ENCODE peak calls at places on chromosomes 5 and 9, in five cellular contexts. M is BJ, B is spleen, F is cardiac muscle cell, P is ovary. A is an unnamed sample.
A peak's percentile ranks its signal among the peaks of the same experiment; 100 is the strongest.

GRCh38 chr9:137023583-137023991 is 4.5 kb downstream of the ABCA2 start:
- DNase-seq in M (no peak), B (no peak), F (no peak), P (no peak), A (no peak)

GRCh38 chr9:131323629-131324028 is 34.1 kb downstream of the PLPP7 start:
- DNase-seq in M (no peak), B (peak; percentile 40), F (no peak), P (no peak), A (no peak)

GRCh38 chr5:127574852-127575679 is 57.6 kb downstream of the PRRC1 start:
- DNase-seq in M (no peak), B (no peak), F (no peak), P (no peak), A (no peak)

GRCh38 chr9:11335011-11335410 is 722.2 kb upstream of the PTPRD start:
- DNase-seq in M (no peak), B (no peak), F (no peak), P (no peak), A (no peak)

GRCh38 chr9:97987490-97987889 is 4.3 kb downstream of the ANP32B start:
- DNase-seq in M (no peak), B (no peak), F (no peak), P (no peak), A (no peak)

GRCh38 chr5:41598011-41598410 is 87.6 kb upstream of the PLCXD3 start:
- DNase-seq in M (peak; percentile 8), B (no peak), F (peak; percentile 34), P (no peak), A (no peak)

GRCh38 chr9:70419546-70420266 is 5.2 kb upstream of the KLF9 start:
- DNase-seq in M (peak; percentile 80), B (peak; percentile 99), F (peak; percentile 69), P (peak; percentile 98), A (peak; percentile 76)

GRCh38 chr5:142110046-142110531 is 1.5 kb downstream of the NDFIP1 start:
- DNase-seq in M (no peak), B (no peak), F (no peak), P (no peak), A (peak; percentile 5)

GRCh38 chr5:80054682-80055081 is 19.5 kb downstream of the THBS4 start:
- DNase-seq in M (no peak), B (no peak), F (no peak), P (no peak), A (no peak)

GRCh38 chr9:93083592-93084470 is 12.2 kb upstream of the CARD19 start:
- DNase-seq in M (no peak), B (peak; percentile 53), F (no peak), P (peak; percentile 22), A (no peak)

GRCh38 chr5:159341914-159342313 is 11.6 kb upstream of the IL12B start:
- DNase-seq in M (peak; percentile 50), B (peak; percentile 81), F (peak; percentile 45), P (no peak), A (no peak)

GRCh38 chr9:71249729-71250317 is 128.4 kb upstream of the TRPM3 start:
- DNase-seq in M (peak; percentile 19), B (no peak), F (peak; percentile 75), P (no peak), A (peak; percentile 20)

GRCh38 chr5:78907255-78907886 is 77.7 kb downstream of the ARSB start:
- DNase-seq in M (peak; percentile 79), B (no peak), F (no peak), P (no peak), A (no peak)

GRCh38 chr9:91245432-91246313 is 116.0 kb downstream of the AUH start:
- DNase-seq in M (no peak), B (no peak), F (no peak), P (no peak), A (no peak)

GRCh38 chr9:99948896-99949295 is 42.4 kb downstream of the STX17 start:
- DNase-seq in M (no peak), B (no peak), F (no peak), P (no peak), A (no peak)

GRCh38 chr5:3518057-3518456 is 77.6 kb upstream of the IRX1 start:
- DNase-seq in M (no peak), B (no peak), F (no peak), P (no peak), A (no peak)

GRCh38 chr9:117411547-117411946 is 3.3 kb downstream of the ASTN2 start:
- DNase-seq in M (no peak), B (no peak), F (peak; percentile 72), P (no peak), A (peak; percentile 70)

GRCh38 chr5:107284822-107285510 is 385.8 kb downstream of the EFNA5 start:
- DNase-seq in M (no peak), B (no peak), F (no peak), P (no peak), A (no peak)

GRCh38 chr9:130626249-130626982 is 38.0 kb upstream of the PRDM12 start:
- DNase-seq in M (no peak), B (no peak), F (peak; percentile 29), P (no peak), A (peak; percentile 47)

GRCh38 chr9:113570106-113570505 is 106.6 kb downstream of the RGS3 start:
- DNase-seq in M (no peak), B (peak; percentile 29), F (no peak), P (peak; percentile 19), A (no peak)

GRCh38 chr5:17256839-17257238 is 39.4 kb downstream of the BASP1 start:
- DNase-seq in M (no peak), B (no peak), F (no peak), P (no peak), A (no peak)

GRCh38 chr9:121498150-121498486 is 1.5 kb downstream of the GGTA1 start:
- DNase-seq in M (no peak), B (no peak), F (peak; percentile 79), P (peak; percentile 42), A (peak; percentile 63)

GRCh38 chr5:171954721-171955120 is 51.7 kb downstream of the FBXW11 start:
- DNase-seq in M (no peak), B (no peak), F (no peak), P (no peak), A (no peak)

GRCh38 chr9:123478967-123479602 is 123.1 kb downstream of the CRB2 start:
- DNase-seq in M (no peak), B (peak; percentile 17), F (peak; percentile 77), P (no peak), A (no peak)

GRCh38 chr5:1785984-1786383 is 13.7 kb downstream of the MRPL36 start:
- DNase-seq in M (no peak), B (peak; percentile 61), F (no peak), P (peak; percentile 26), A (no peak)

GRCh38 chr9:88742483-88742882 is 207.5 kb downstream of the NXNL2 start:
- DNase-seq in M (peak; percentile 61), B (no peak), F (no peak), P (no peak), A (no peak)

DNA sequence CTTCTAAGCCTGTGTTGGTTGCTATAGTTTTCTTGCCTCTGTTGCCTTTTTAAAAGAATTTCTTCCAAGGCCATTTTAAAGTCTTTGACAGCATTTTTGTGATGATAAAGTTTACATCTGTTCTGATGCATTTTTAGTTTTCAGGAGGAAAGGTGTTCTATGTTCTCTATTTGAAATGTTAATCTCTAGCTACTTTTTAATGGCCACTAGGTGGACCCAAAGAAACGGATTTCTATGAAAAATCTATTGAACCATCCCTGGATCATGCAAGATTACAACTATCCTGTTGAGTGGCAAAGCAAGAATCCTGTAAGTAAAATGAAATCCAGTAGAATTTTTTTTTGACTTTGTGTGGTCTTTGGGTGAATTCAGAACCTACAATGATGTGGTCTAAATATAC is 60.2 kb downstream of the MELK start:
- DNase-seq in M (no peak), B (no peak), F (peak; percentile 21), P (no peak), A (no peak)
- TF ChIP-seq CTCF in M (peak; percentile 63), B (peak; percentile 39), F (peak; percentile 62), P (peak; percentile 43), A (peak; percentile 50)

GRCh38 chr5:10501554-10502075 is 59.9 kb downstream of the ROPN1L start:
- DNase-seq in M (no peak), B (peak; percentile 65), F (no peak), P (no peak), A (no peak)

GRCh38 chr5:10500669-10501068 is 59.0 kb downstream of the ROPN1L start:
- DNase-seq in M (no peak), B (no peak), F (no peak), P (no peak), A (no peak)

GRCh38 chr5:10499776-10500175 is 58.1 kb downstream of the ROPN1L start:
- DNase-seq in M (no peak), B (no peak), F (no peak), P (no peak), A (no peak)

GRCh38 chr5:10499066-10499465 is 57.4 kb downstream of the ROPN1L start:
- DNase-seq in M (no peak), B (peak; percentile 33), F (no peak), P (no peak), A (no peak)

DNA sequence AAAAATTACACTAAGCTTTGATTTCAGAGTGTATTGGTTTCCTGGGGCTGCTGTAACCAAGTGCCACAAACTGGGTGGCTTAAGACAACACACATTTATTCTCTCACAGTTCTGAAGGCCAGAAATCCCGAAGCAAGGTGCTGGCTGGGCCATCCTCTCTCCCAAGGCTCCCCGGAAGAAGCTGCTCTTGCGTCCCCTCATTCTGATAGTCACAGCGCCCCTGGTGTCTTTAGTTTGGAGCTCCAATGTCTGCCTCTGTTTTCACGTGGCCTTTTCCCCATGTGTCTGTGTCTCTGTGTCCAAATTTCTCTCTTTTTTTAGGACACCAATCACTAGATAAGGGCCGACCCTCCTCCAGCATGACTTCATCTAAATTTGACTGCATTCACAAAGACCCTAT is 56.7 kb downstream of the ROPN1L start:
- DNase-seq in M (no peak), B (no peak), F (no peak), P (no peak), A (no peak)
- TF ChIP-seq CTCF in M (no peak), B (no peak), F (no peak), P (no peak), A (no peak)

DNA sequence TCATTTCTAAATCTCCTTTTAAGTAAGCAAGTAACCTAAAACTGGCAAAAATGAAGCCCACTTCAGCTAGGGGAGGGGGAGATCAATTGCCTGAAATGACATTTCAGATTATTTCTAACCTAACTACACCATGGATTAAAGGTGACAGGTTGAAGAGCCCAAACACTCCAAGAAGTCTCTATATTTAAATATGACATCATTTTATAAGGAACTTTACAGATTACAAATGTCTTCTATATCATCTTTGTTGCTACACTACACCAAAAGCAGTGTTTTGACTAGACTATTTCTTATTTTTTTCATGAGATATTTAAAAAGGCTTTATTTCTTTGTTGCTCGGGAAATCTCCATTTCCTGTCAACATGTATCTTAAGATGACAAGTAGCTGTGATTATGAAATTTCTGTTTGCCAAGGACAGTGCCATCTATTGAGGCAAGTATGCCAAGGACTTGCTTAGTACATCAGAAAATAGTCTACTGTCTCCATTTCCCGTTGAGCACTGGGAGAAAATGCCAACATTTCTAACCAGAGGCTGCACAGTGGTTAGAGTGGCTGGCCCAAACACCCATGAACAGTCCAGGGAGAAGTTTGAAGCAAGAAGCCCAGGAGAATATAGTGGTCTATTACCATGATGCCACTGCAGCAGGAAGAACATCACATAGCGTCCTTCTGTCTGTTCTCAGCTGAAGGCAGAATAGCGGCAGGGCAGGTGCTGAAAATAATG is 93.4 kb upstream of the ITGA2 start:
- DNase-seq in M (no peak), B (no peak), F (no peak), P (no peak), A (no peak)
- TF ChIP-seq CTCF in M (no peak), B (no peak), F (no peak), P (no peak), A (no peak)

DNA sequence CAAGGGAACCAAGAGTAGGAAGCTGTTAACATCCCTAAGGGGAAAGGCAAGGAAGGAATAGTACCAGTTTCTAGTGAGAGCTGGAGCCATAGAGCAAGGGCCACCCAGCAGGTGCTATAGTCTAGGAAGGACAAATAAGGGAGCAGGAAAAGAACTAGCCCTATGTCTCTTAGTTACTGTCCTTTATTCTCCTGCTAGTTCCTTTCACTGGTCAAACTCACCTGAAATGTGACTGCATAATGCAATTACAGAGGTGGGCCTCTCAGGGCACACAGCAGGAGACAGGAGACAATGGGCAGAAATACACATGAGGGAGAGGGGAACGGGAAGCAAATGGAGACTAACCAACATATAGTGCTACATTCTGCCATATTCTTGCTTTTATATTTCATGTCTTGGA is 26.7 kb upstream of the FRMPD1 start:
- DNase-seq in M (no peak), B (no peak), F (no peak), P (no peak), A (no peak)
- TF ChIP-seq CTCF in M (no peak), B (no peak), F (no peak), P (no peak), A (no peak)